ENCODE peak calls at places on chromosomes 16 and 17, in four cellular contexts. X is NCI-H1092; V is stimulated activated CD4-positive, alpha-beta T cell treated with anti-CD3 and anti-CD28 coated beads, Interleukin-12 subunit alpha, Interleukin-12 subunit beta, amount 100 ng/mL, for 48 hours; M is germinal center. J is an unnamed sample.

GRCh38 chr17:28812980-28813377 is 29.6 kb downstream of the FAM222B start:
- DNase-seq in X (no peak), V (no peak), M (no peak), J (no peak)

GRCh38 chr17:74780443-74781238 is 4.5 kb upstream of the NAT9 start:
- DNase-seq in X (no peak), V (no peak), M (peak; percentile 50), J (no peak)

GRCh38 chr16:88941933-88942909 is 34.8 kb downstream of the CBFA2T3 start:
- DNase-seq in X (peak; percentile 51), V (peak; percentile 39), M (peak; percentile 90), J (no peak)

GRCh38 chr17:67628580-67629013 is 89.1 kb upstream of the NOL11 start:
- DNase-seq in X (no peak), V (no peak), M (peak; percentile 23), J (no peak)

GRCh38 chr16:86664518-86665318 is 86.4 kb downstream of the FOXL1 start:
- DNase-seq in X (no peak), V (peak; percentile 46), M (no peak), J (no peak)

GRCh38 chr16:89409161-89409711 is 81.1 kb downstream of the ANKRD11 start:
- DNase-seq in X (no peak), V (peak; percentile 40), M (no peak), J (peak; percentile 81)

GRCh38 chr16:28324887-28325279 is 32.6 kb downstream of the SBK1 start:
- DNase-seq in X (no peak), V (no peak), M (no peak), J (no peak)

GRCh38 chr17:11836508-11836907 is 160.8 kb downstream of the ZNF18 start:
- DNase-seq in X (no peak), V (no peak), M (no peak), J (no peak)

GRCh38 chr16:27028713-27029112 is 38.0 kb upstream of the C16orf82 start:
- DNase-seq in X (no peak), V (no peak), M (no peak), J (no peak)

GRCh38 chr17:6510321-6511023 is 45.9 kb downstream of the PITPNM3 start:
- DNase-seq in X (no peak), V (no peak), M (no peak), J (no peak)

GRCh38 chr16:86628614-86629013 is 50.3 kb downstream of the FOXL1 start:
- DNase-seq in X (no peak), V (no peak), M (no peak), J (no peak)

GRCh38 chr17:40448213-40448638 is 5.0 kb downstream of the IGFBP4 start:
- DNase-seq in X (no peak), V (no peak), M (no peak), J (no peak)

GRCh38 chr17:63035695-63036094 is 69.7 kb downstream of the TANC2 start:
- DNase-seq in X (no peak), V (no peak), M (no peak), J (no peak)

GRCh38 chr17:74742153-74742515 is 5.1 kb downstream of the RAB37 start:
- DNase-seq in X (no peak), V (no peak), M (peak; percentile 54), J (no peak)

GRCh38 chr17:27741361-27741861 is 58.9 kb downstream of the NOS2 start:
- DNase-seq in X (no peak), V (no peak), M (no peak), J (no peak)

GRCh38 chr16:16143941-16144340 is 79.4 kb downstream of the ABCC6 start:
- DNase-seq in X (no peak), V (no peak), M (no peak), J (no peak)

GRCh38 chr16:16189842-16190241 is 33.5 kb downstream of the ABCC6 start:
- DNase-seq in X (no peak), V (no peak), M (no peak), J (no peak)

GRCh38 chr16:29007865-29008593 is 23.2 kb downstream of the LAT start:
- DNase-seq in X (no peak), V (peak; percentile 60), M (no peak), J (peak; percentile 57)

GRCh38 chr17:64223283-64223682 is 39.8 kb downstream of the TEX2 start:
- DNase-seq in X (no peak), V (no peak), M (no peak), J (no peak)

GRCh38 chr17:12731839-12732238 is 57.5 kb upstream of the ARHGAP44 start:
- DNase-seq in X (no peak), V (no peak), M (no peak), J (no peak)

GRCh38 chr17:77909816-77910215 is 48.7 kb upstream of the TNRC6C start:
- DNase-seq in X (no peak), V (no peak), M (no peak), J (no peak)

GRCh38 chr17:64706224-64707076 is 44.3 kb upstream of the SMURF2 start:
- DNase-seq in X (no peak), V (no peak), M (no peak), J (no peak)

GRCh38 chr16:29984137-29984763 is 10.6 kb downstream of the TAOK2 start:
- DNase-seq in X (no peak), V (no peak), M (no peak), J (no peak)

GRCh38 chr17:78231991-78232759 is 744 bp downstream of the TMEM235 start:
- DNase-seq in X (no peak), V (no peak), M (peak; percentile 47), J (no peak)

GRCh38 chr16:79528281-79528680 is 72.3 kb downstream of the MAF start:
- DNase-seq in X (no peak), V (no peak), M (no peak), J (no peak)

GRCh38 chr17:5587431-5588032 is 3.2 kb upstream of the NLRP1 start:
- DNase-seq in X (peak; percentile 67), V (peak; percentile 27), M (peak; percentile 75), J (peak; percentile 18)

GRCh38 chr16:50462793-50463507 is 85.2 kb upstream of the NKD1 start:
- DNase-seq in X (no peak), V (no peak), M (no peak), J (no peak)

GRCh38 chr17:9026741-9027140 is 5.4 kb downstream of the NTN1 start:
- DNase-seq in X (no peak), V (no peak), M (no peak), J (no peak)

GRCh38 chr16:12685806-12686205 is 117.9 kb downstream of the CPPED1 start:
- DNase-seq in X (no peak), V (no peak), M (no peak), J (no peak)

GRCh38 chr17:77882481-77883212 is 75.9 kb upstream of the TNRC6C start:
- DNase-seq in X (no peak), V (peak; percentile 53), M (peak; percentile 61), J (peak; percentile 95)

GRCh38 chr17:2137342-2138098 is 82.6 kb downstream of the HIC1 start:
- DNase-seq in X (no peak), V (no peak), M (peak; percentile 37), J (no peak)

GRCh38 chr16:78505544-78506371 is 406.3 kb downstream of the WWOX start:
- DNase-seq in X (peak; percentile 62), V (no peak), M (no peak), J (no peak)

J was measured in T-helper 22 cell.